ENCODE peak calls at places on chromosomes 1 and 21, in ten cellular contexts. D, S, U, R, H, P, W, I, V and G are unnamed samples.

GRCh38 chr1:188062456-188062855 is 1233.7 kb downstream of the PLA2G4A start:
- DNase-seq in W (no peak), S (no peak), V (no peak), P (no peak), R (no peak), D (peak), I (no peak), U (no peak), H (peak), G (no peak)

GRCh38 chr1:16174261-16174871 is 18.5 kb upstream of the EPHA2 start:
- DNase-seq in P (no peak), R (no peak), W (no peak), S (no peak), V (no peak), H (no peak), I (peak), D (no peak), U (no peak), G (no peak)

GRCh38 chr1:214445201-214445600 is 106.2 kb downstream of the PTPN14 start:
- DNase-seq in I (no peak), V (no peak), P (no peak), S (no peak), D (peak), W (no peak), H (no peak), R (no peak), U (no peak), G (no peak)

GRCh38 chr1:215181518-215181917 is 99.0 kb downstream of the KCNK2 start:
- DNase-seq in V (no peak), W (no peak), I (peak), H (peak), U (no peak), D (peak), S (no peak), R (no peak), P (no peak), G (no peak)

GRCh38 chr1:211352985-211353515 is 26.4 kb downstream of the TRAF5 start:
- DNase-seq in I (peak), U (peak), V (no peak), H (no peak), P (peak), W (peak), R (peak), S (peak), D (no peak), G (peak)

GRCh38 chr1:39666772-39667171 is 5.1 kb downstream of the NT5C1A start:
- DNase-seq in V (no peak), I (no peak), P (no peak), H (no peak), R (peak), D (no peak), W (no peak), U (no peak), S (peak), G (peak)

GRCh38 chr1:35509558-35509957 is 47.6 kb downstream of the KIAA0319L start:
- DNase-seq in W (no peak), I (no peak), R (no peak), S (no peak), P (no peak), U (no peak), D (no peak), H (no peak), V (no peak), G (no peak)

GRCh38 chr1:42768172-42768571 is 1.1 kb downstream of the C1orf50 start:
- DNase-seq in P (no peak), H (no peak), W (no peak), U (no peak), R (no peak), D (no peak), S (no peak), V (no peak), I (no peak), G (no peak)

GRCh38 chr1:43994071-43994470 is 2.7 kb downstream of the CCDC24 start:
- DNase-seq in U (no peak), S (no peak), H (no peak), W (no peak), V (no peak), I (no peak), D (no peak), R (no peak), P (no peak), G (no peak)

GRCh38 chr1:29706936-29707335 is 470.6 kb downstream of the PTPRU start:
- DNase-seq in H (peak), R (peak), S (peak), P (peak), V (no peak), U (no peak), I (peak), W (no peak), D (peak), G (peak)

GRCh38 chr21:16195476-16195875 is 465.7 kb downstream of the USP25 start:
- DNase-seq in H (peak), V (no peak), R (no peak), U (no peak), D (peak), S (no peak), W (no peak), P (no peak), I (no peak), G (no peak)

GRCh38 chr1:244011251-244011650 is 39.8 kb upstream of the ZBTB18 start:
- DNase-seq in H (peak), V (no peak), D (peak), R (no peak), I (no peak), U (no peak), P (no peak), S (no peak), W (no peak), G (no peak)

GRCh38 chr1:64320470-64320869 is 117.0 kb downstream of the UBE2U start:
- DNase-seq in W (no peak), P (no peak), U (no peak), R (no peak), S (no peak), D (peak), I (no peak), V (no peak), H (peak), G (no peak)

GRCh38 chr1:27394282-27394658 is 1.8 kb downstream of the GPR3 start:
- DNase-seq in P (no peak), I (no peak), S (no peak), D (no peak), V (no peak), R (no peak), U (no peak), H (no peak), W (no peak), G (no peak)

GRCh38 chr1:75202751-75203150 is 68.6 kb downstream of the LHX8 start:
- DNase-seq in S (no peak), I (no peak), U (no peak), P (no peak), V (no peak), D (no peak), R (no peak), W (no peak), H (no peak), G (no peak)

GRCh38 chr1:225888289-225888897 is 553 bp downstream of the LEFTY1 start:
- DNase-seq in I (no peak), R (no peak), S (no peak), P (no peak), V (no peak), H (no peak), U (no peak), W (no peak), D (no peak), G (no peak)

GRCh38 chr1:7427901-7428300 is 343.2 kb upstream of the VAMP3 start:
- DNase-seq in H (no peak), W (no peak), P (no peak), R (no peak), D (no peak), I (no peak), V (no peak), U (no peak), S (no peak), G (no peak)

GRCh38 chr1:231493421-231494185 is 34.9 kb upstream of the TSNAX start:
- DNase-seq in U (no peak), H (peak), P (no peak), R (peak), D (peak), V (no peak), S (no peak), I (no peak), W (no peak), G (peak)

GRCh38 chr1:2067981-2068380 is 17.8 kb downstream of the PRKCZ start:
- DNase-seq in R (no peak), I (no peak), V (no peak), H (no peak), W (no peak), U (peak), D (no peak), S (no peak), P (no peak), G (no peak)

GRCh38 chr21:16342932-16343331 is 613.1 kb downstream of the USP25 start:
- DNase-seq in I (no peak), H (no peak), P (no peak), S (no peak), R (no peak), V (no peak), D (no peak), U (no peak), W (no peak), G (no peak)

GRCh38 chr1:40404670-40405462 is 31.3 kb downstream of the SMAP2 start:
- DNase-seq in P (no peak), V (no peak), U (no peak), D (peak), I (peak), S (peak), W (no peak), H (peak), R (no peak), G (no peak)

GRCh38 chr1:6401673-6402072 is 8.1 kb upstream of the ACOT7 start:
- DNase-seq in D (no peak), I (no peak), U (no peak), R (no peak), H (no peak), W (no peak), V (no peak), S (no peak), P (no peak), G (no peak)

GRCh38 chr1:8780405-8780804 is 37.0 kb downstream of the RERE start:
- DNase-seq in R (no peak), H (no peak), W (no peak), U (no peak), S (no peak), I (no peak), D (no peak), P (no peak), V (no peak), G (peak)

GRCh38 chr1:230459463-230459862 is 33.3 kb upstream of the PGBD5 start:
- DNase-seq in P (no peak), H (peak), S (no peak), I (no peak), U (no peak), R (no peak), V (no peak), D (peak), W (no peak), G (no peak)

GRCh38 chr1:52602328-52603300 is at the start of gene GPX7:
- DNase-seq in P (peak), V (peak), W (no peak), H (peak), U (peak), R (peak), D (peak), S (peak), I (peak), G (peak)

GRCh38 chr1:80876035-80876434 is 924.7 kb upstream of the ADGRL2 start:
- DNase-seq in S (no peak), D (no peak), I (no peak), W (no peak), V (no peak), H (no peak), R (no peak), U (no peak), P (no peak), G (no peak)

GRCh38 chr1:4489486-4489885 is 164.9 kb upstream of the AJAP1 start:
- DNase-seq in D (no peak), S (no peak), I (no peak), P (no peak), H (no peak), R (no peak), U (no peak), V (no peak), W (no peak), G (no peak)

GRCh38 chr1:4495809-4496208 is 158.6 kb upstream of the AJAP1 start:
- DNase-seq in P (no peak), R (no peak), S (no peak), D (no peak), H (no peak), V (no peak), W (no peak), U (no peak), I (no peak), G (no peak)

GRCh38 chr1:4500441-4500840 is 154.0 kb upstream of the AJAP1 start:
- DNase-seq in W (no peak), D (no peak), H (no peak), U (no peak), V (no peak), R (no peak), P (no peak), S (no peak), I (no peak), G (no peak)

DNA sequence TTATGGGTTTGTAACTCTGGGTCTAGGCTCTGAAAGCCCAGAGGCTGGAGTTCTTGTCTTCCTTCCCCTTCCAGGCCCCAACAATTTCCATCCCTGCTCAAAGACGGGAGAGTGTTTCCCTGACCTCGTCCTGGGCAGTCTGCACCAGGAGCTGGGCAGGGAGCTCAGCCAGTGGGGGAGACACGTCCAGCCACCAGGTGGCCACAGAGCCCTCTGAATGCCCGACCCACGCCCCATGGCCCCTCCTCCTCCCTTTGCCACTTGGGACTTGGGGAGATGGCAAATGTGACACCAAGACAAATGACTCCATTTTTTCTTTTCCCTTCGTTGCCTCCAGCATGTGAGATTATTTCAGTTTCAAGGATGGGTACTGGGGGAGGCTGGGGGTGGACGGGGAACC is 159.9 kb upstream of the AJAP1 start:
- DNase-seq in S (no peak), W (no peak), P (no peak), I (peak), U (peak), H (no peak), R (no peak), V (no peak), D (no peak), G (no peak)
- TF ChIP-seq CTCF in S (no peak), W (no peak), P (no peak), I (peak), U (peak), H (no peak), R (no peak), V (no peak), D (no peak), G (no peak)

GRCh38 chr21:23160914-23161313 is 2162.7 kb downstream of the NCAM2 start:
- DNase-seq in D (no peak), W (no peak), S (no peak), H (no peak), V (no peak), U (no peak), P (no peak), R (no peak), I (no peak), G (no peak)
- TF ChIP-seq CTCF in D (no peak), W (no peak), S (no peak), H (no peak), V (no peak), U (no peak), P (no peak), R (no peak), I (peak), G (no peak)

DNA sequence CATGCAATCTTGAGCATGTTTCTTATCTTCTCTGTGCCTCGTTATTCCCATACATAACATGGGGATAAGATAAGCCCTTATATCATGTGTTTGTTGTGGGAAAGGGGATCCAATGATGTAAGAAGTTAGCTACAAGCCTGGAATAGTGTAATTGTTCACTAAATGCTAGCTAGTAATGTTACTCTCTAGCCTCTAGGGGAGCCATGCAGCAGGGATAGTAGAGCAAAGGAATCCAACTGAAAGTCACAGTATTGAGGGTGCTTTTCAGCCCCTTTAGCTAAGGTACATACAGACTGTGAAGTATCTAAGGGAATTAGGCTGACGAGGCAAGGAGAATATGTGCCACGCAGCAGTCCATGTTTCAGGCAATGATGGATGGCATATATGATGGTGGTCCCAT is 46.9 kb downstream of the IL23R start:
- DNase-seq in S (no peak), P (peak), U (no peak), D (peak), I (peak), W (no peak), R (no peak), V (no peak), H (peak), G (no peak)
- TF ChIP-seq CTCF in S (no peak), P (peak), U (peak), D (peak), I (peak), W (no peak), R (peak), V (peak), H (peak), G (peak)

GRCh38 chr21:42113926-42114409 is 42.9 kb downstream of the UMODL1 start:
- DNase-seq in S (no peak), V (no peak), U (no peak), H (no peak), I (no peak), P (no peak), R (no peak), D (no peak), W (no peak), G (no peak)
- TF ChIP-seq CTCF in S (no peak), V (no peak), U (no peak), H (no peak), I (no peak), P (no peak), R (no peak), D (peak), W (peak), G (no peak)

GRCh38 chr1:168483531-168483930 is 60.3 kb downstream of the XCL2 start:
- DNase-seq in P (no peak), H (peak), V (no peak), D (peak), R (no peak), I (no peak), W (no peak), U (no peak), S (no peak), G (no peak)

GRCh38 chr1:168485048-168485447 is 58.7 kb downstream of the XCL2 start:
- DNase-seq in P (no peak), I (no peak), H (peak), D (no peak), R (no peak), V (no peak), S (no peak), W (no peak), U (no peak), G (no peak)

GRCh38 chr1:168484083-168484482 is 59.7 kb downstream of the XCL2 start:
- DNase-seq in S (no peak), H (no peak), U (no peak), V (no peak), D (no peak), W (no peak), R (no peak), P (no peak), I (no peak), G (no peak)

GRCh38 chr1:168491527-168492164 is 52.2 kb downstream of the XCL2 start:
- DNase-seq in R (no peak), I (no peak), P (no peak), V (no peak), H (no peak), U (no peak), S (no peak), W (no peak), D (no peak), G (no peak)

GRCh38 chr1:168488153-168488552 is 55.6 kb downstream of the XCL2 start:
- DNase-seq in P (no peak), V (no peak), I (no peak), H (peak), R (no peak), U (peak), D (peak), W (no peak), S (no peak), G (no peak)
- TF ChIP-seq CTCF in P (no peak), V (no peak), I (no peak), H (no peak), R (no peak), U (no peak), D (no peak), W (no peak), S (no peak), G (no peak)

GRCh38 chr1:10598088-10598712 is 123.5 kb downstream of the PEX14 start:
- DNase-seq in W (no peak), S (no peak), H (no peak), R (no peak), U (no peak), V (no peak), D (no peak), P (no peak), I (peak), G (no peak)
- TF ChIP-seq CTCF in W (no peak), S (no peak), H (no peak), R (no peak), U (no peak), V (no peak), D (no peak), P (no peak), I (peak), G (no peak)

DNA sequence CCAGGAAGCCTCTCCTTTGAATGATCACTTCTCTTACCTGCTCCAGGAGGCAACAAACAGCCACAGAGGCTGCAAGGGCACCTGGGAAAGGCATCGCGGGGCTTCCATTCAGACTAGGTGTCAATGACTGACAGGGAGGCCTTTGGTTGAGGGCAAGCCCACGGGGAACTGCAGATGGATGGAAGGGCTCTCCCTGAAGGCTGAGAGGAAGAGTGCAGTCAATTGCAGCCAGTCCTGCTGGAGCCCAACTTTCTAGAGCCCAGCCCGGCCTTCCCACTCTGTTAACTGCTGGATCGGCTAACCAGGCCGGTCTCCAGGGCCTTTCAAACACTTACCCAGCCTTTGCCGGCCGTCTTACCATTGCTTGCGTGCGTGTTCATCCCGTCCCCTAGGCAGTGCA is 89.3 kb downstream of the LACTBL1 start:
- DNase-seq in V (no peak), H (no peak), W (no peak), D (no peak), I (no peak), P (no peak), S (no peak), R (no peak), U (no peak), G (no peak)
- TF ChIP-seq CTCF in V (no peak), H (no peak), W (no peak), D (no peak), I (no peak), P (no peak), S (no peak), R (no peak), U (no peak), G (no peak)

GRCh38 chr1:178500936-178501554 is 4.3 kb upstream of the CLEC20A start:
- DNase-seq in D (no peak), H (no peak), I (no peak), P (peak), W (no peak), U (no peak), R (peak), V (no peak), S (no peak), G (no peak)

GRCh38 chr1:178501705-178502329 is 5.1 kb upstream of the CLEC20A start:
- DNase-seq in W (no peak), V (no peak), S (peak), H (peak), P (peak), R (peak), D (peak), I (peak), U (peak), G (peak)

GRCh38 chr1:178502330-178502714 is 5.6 kb upstream of the CLEC20A start:
- DNase-seq in V (no peak), R (no peak), I (no peak), W (no peak), P (no peak), D (no peak), S (no peak), H (no peak), U (no peak), G (no peak)

GRCh38 chr1:178498896-178499675 is 2.3 kb upstream of the CLEC20A start:
- DNase-seq in I (no peak), U (no peak), S (no peak), W (no peak), H (no peak), D (no peak), V (no peak), P (no peak), R (no peak), G (no peak)

DNA sequence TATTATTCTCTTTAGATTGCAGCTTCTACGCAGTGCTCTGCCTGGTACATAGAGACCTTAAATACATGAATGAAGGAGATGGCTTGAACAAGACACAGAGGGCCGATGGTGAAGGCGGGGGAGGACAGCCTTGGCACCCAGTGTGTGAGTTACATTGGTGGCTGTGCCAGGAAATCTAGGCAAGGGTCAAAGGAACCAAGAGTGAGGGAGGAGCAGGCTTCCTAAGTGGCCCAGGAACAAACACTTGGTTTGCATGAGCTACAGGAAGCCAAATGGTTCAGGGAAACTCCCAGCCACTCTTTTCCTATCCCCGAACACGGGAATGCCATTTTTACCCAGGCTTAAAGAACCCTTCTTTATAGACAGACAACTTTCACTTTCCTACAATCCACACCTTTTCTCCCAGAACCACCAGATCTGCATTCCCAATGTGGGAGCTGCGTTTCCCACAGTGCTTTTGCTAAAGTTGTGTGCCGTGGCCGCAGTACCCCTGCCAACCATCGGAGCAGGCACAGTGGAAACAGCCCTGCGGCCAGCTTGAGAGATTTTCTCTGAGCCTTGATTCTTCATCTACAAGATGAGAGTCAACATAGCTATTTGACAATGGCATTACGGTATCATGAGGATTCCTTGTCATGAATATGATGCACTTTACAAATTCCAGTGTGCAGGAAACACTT is 3.5 kb upstream of the CLEC20A start:
- DNase-seq in W (no peak), P (no peak), S (no peak), I (peak), V (no peak), R (no peak), H (no peak), D (no peak), U (no peak), G (no peak)
- TF ChIP-seq CTCF in W (no peak), P (peak), S (no peak), I (peak), V (no peak), R (no peak), H (peak), D (peak), U (peak), G (no peak)